ENCODE peak calls at places on chromosomes 2 and 18, in five cellular contexts. Y is HS-5, B is T follicular helper cell, X is Right ventricle myocardium inferior, W is T1000. M is an unnamed sample.

GRCh38 chr2:73886357-73886756 is 6.5 kb upstream of the ACTG2 start:
- DNase-seq in Y (no peak), B (no peak), X (no peak), W (no peak), M (no peak)

GRCh38 chr18:7452331-7452730 is 114.8 kb upstream of the PTPRM start:
- DNase-seq in Y (no peak), B (no peak), X (no peak), W (no peak), M (no peak)

GRCh38 chr18:10386956-10387355 is 67.5 kb upstream of the APCDD1 start:
- DNase-seq in Y (no peak), B (no peak), X (no peak), W (no peak), M (no peak)

GRCh38 chr2:196103626-196104025 is 35.0 kb upstream of the DNAH7 start:
- DNase-seq in Y (no peak), B (no peak), X (no peak), W (no peak), M (no peak)

GRCh38 chr2:88329815-88330603 is 122.5 kb downstream of the FOXI3 start:
- DNase-seq in Y (peak; percentile 4), B (no peak), X (no peak), W (no peak), M (no peak)

GRCh38 chr2:8511868-8512612 is 169.8 kb upstream of the ID2 start:
- DNase-seq in Y (peak; percentile 19), B (no peak), X (no peak), W (no peak), M (peak; percentile 36)

GRCh38 chr18:7892556-7892955 is 325.4 kb downstream of the PTPRM start:
- DNase-seq in Y (no peak), B (no peak), X (no peak), W (no peak), M (no peak)

GRCh38 chr18:26442139-26442538 is 106.2 kb downstream of the KCTD1 start:
- DNase-seq in Y (no peak), B (no peak), X (no peak), W (no peak), M (no peak)

GRCh38 chr2:201798252-201798918 is 8.0 kb upstream of the CDK15 start:
- DNase-seq in Y (peak; percentile 97), B (no peak), X (no peak), W (peak; percentile 13), M (peak; percentile 79)

GRCh38 chr2:5111581-5111980 is 580.6 kb upstream of the SOX11 start:
- DNase-seq in Y (no peak), B (no peak), X (no peak), W (no peak), M (no peak)

GRCh38 chr2:130963849-130964793 is 127.4 kb downstream of the ARHGEF4 start:
- DNase-seq in Y (no peak), B (no peak), X (no peak), W (no peak), M (no peak)

GRCh38 chr2:31271851-31272267 is 37.9 kb downstream of the EHD3 start:
- DNase-seq in Y (no peak), B (no peak), X (no peak), W (no peak), M (no peak)

GRCh38 chr2:62219407-62220159 is 23.7 kb downstream of the B3GNT2 start:
- DNase-seq in Y (no peak), B (no peak), X (no peak), W (no peak), M (no peak)

GRCh38 chr2:172084484-172084733 is 898 bp upstream of the DLX1 start:
- DNase-seq in Y (no peak), B (no peak), X (no peak), W (no peak), M (no peak)

GRCh38 chr2:224442092-224442999 is 40.4 kb upstream of the FAM124B start:
- DNase-seq in Y (no peak), B (no peak), X (no peak), W (no peak), M (no peak)

GRCh38 chr2:63790913-63791312 is 50.8 kb upstream of the UGP2 start:
- DNase-seq in Y (peak; percentile 82), B (no peak), X (no peak), W (peak; percentile 21), M (peak; percentile 63)

GRCh38 chr2:10557506-10558265 is 109.6 kb upstream of the ODC1 start:
- DNase-seq in Y (no peak), B (no peak), X (no peak), W (no peak), M (no peak)

GRCh38 chr2:138601438-138602165 is 100.0 kb downstream of the SPOPL start:
- DNase-seq in Y (no peak), B (no peak), X (no peak), W (no peak), M (no peak)

GRCh38 chr2:57528499-57528898 is 518.1 kb upstream of the VRK2 start:
- DNase-seq in Y (no peak), B (no peak), X (no peak), W (no peak), M (no peak)

GRCh38 chr18:48543228-48543627 is 4.4 kb downstream of the CTIF start:
- DNase-seq in Y (no peak), B (no peak), X (no peak), W (no peak), M (no peak)

GRCh38 chr2:96161785-96162367 is 16.6 kb upstream of the DUSP2 start:
- DNase-seq in Y (no peak), B (no peak), X (no peak), W (no peak), M (no peak)

GRCh38 chr18:70363861-70364260 is 75.0 kb downstream of the SOCS6 start:
- DNase-seq in Y (peak; percentile 41), B (no peak), X (no peak), W (no peak), M (no peak)

GRCh38 chr2:111661286-111661940 is 222.6 kb downstream of the ANAPC1 start:
- DNase-seq in Y (no peak), B (no peak), X (no peak), W (no peak), M (no peak)

GRCh38 chr2:107936427-107937359 is 49.6 kb upstream of the SLC5A7 start:
- DNase-seq in Y (no peak), B (no peak), X (no peak), W (no peak), M (no peak)

GRCh38 chr2:195563857-195564512 is 93.0 kb upstream of the SLC39A10 start:
- DNase-seq in Y (peak; percentile 86), B (no peak), X (no peak), W (no peak), M (peak; percentile 92)

GRCh38 chr2:145305854-145306253 is 785.9 kb upstream of the ZEB2 start:
- DNase-seq in Y (no peak), B (no peak), X (no peak), W (no peak), M (no peak)

GRCh38 chr2:12717988-12718661 is 1.4 kb downstream of the TRIB2 start:
- DNase-seq in Y (no peak), B (no peak), X (peak; percentile 72), W (no peak), M (no peak)

GRCh38 chr18:75159238-75159518 is 49.8 kb downstream of the PTGR3 start:
- DNase-seq in Y (no peak), B (no peak), X (no peak), W (no peak), M (no peak)

GRCh38 chr2:60070851-60071250 is 482.6 kb downstream of the BCL11A start:
- DNase-seq in Y (no peak), B (no peak), X (no peak), W (no peak), M (no peak)

GRCh38 chr2:84217446-84217845 is 241.6 kb downstream of the SUCLG1 start:
- DNase-seq in Y (no peak), B (no peak), X (no peak), W (no peak), M (no peak)

GRCh38 chr18:22378672-22379282 is 38.9 kb downstream of the CTAGE1 start:
- DNase-seq in Y (no peak), B (no peak), X (no peak), W (no peak), M (no peak)

GRCh38 chr2:177254433-177255226 is 9.9 kb downstream of the NFE2L2 start:
- DNase-seq in Y (no peak), B (no peak), X (no peak), W (no peak), M (no peak)

GRCh38 chr2:159075726-159076125 is 107.3 kb downstream of the TANC1 start:
- DNase-seq in Y (no peak), B (no peak), X (no peak), W (no peak), M (no peak)

GRCh38 chr18:74310411-74310810 is 5.2 kb upstream of the C18orf63 start:
- DNase-seq in Y (no peak), B (no peak), X (no peak), W (no peak), M (no peak)